ENCODE peak calls at places on chromosomes 2 and 18, in seven cellular contexts. S is NCI-H1105; Q is breast epithelium; L is stimulated activated CD4-positive, alpha-beta T cell treated with anti-CD3 and anti-CD28 coated beads, Interleukin-4, amount 100 ng/mL, for 24 hours; U is Caki2; W is GF-D8; J is lung microvascular endothelial cell. T is an unnamed sample.

GRCh38 chr2:29401994-29402393 is 286.8 kb downstream of the CLIP4 start:
- DNase-seq in S (no peak), Q (no peak), L (no peak), U (no peak), W (no peak), J (no peak), T (no peak)

GRCh38 chr2:241948901-241949735 is 79.6 kb downstream of the RTP5 start:
- DNase-seq in S (no peak), Q (no peak), L (no peak), U (no peak), W (no peak), J (no peak), T (no peak)

GRCh38 chr2:238930216-238930615 is 82.3 kb downstream of the TWIST2 start:
- DNase-seq in S (no peak), Q (no peak), L (no peak), U (no peak), W (no peak), J (no peak), T (no peak)

GRCh38 chr2:104465978-104466377 is 387.9 kb upstream of the POU3F3 start:
- DNase-seq in S (no peak), Q (no peak), L (no peak), U (no peak), W (no peak), J (no peak), T (no peak)

GRCh38 chr2:16686641-16687040 is 21.0 kb upstream of the CYRIA start:
- DNase-seq in S (no peak), Q (no peak), L (no peak), U (no peak), W (no peak), J (no peak), T (no peak)

GRCh38 chr2:164917296-164917903 is 37.9 kb downstream of the SLC38A11 start:
- DNase-seq in S (peak; percentile 21), Q (peak; percentile 58), L (no peak), U (peak; percentile 30), W (no peak), J (peak; percentile 55), T (peak; percentile 40)

GRCh38 chr2:187842978-187843847 is 289.0 kb upstream of the TFPI start:
- DNase-seq in S (peak; percentile 12), Q (no peak), L (no peak), U (peak; percentile 48), W (no peak), J (peak; percentile 73), T (no peak)

GRCh38 chr2:178997067-178997466 is 52.9 kb downstream of the CCDC141 start:
- DNase-seq in S (no peak), Q (no peak), L (no peak), U (no peak), W (no peak), J (no peak), T (no peak)

GRCh38 chr2:197285361-197285760 is 25.2 kb downstream of the ANKRD44 start:
- DNase-seq in S (no peak), Q (no peak), L (no peak), U (no peak), W (no peak), J (no peak), T (no peak)

GRCh38 chr2:171995586-171995985 is 4.2 kb upstream of the METAP1D start:
- DNase-seq in S (no peak), Q (no peak), L (no peak), U (no peak), W (no peak), J (no peak), T (no peak)

GRCh38 chr2:37912056-37912455 is 13.0 kb upstream of the RMDN2 start:
- DNase-seq in S (no peak), Q (no peak), L (no peak), U (peak; percentile 43), W (no peak), J (peak; percentile 48), T (no peak)

GRCh38 chr18:22550366-22550765 is 132.7 kb upstream of the CTAGE1 start:
- DNase-seq in S (no peak), Q (no peak), L (no peak), U (no peak), W (no peak), J (no peak), T (no peak)

GRCh38 chr2:207157727-207158126 is 8.0 kb downstream of the KLF7 start:
- DNase-seq in S (no peak), Q (no peak), L (no peak), U (no peak), W (no peak), J (no peak), T (no peak)

GRCh38 chr18:48827321-48828200 is 123.2 kb downstream of the SMAD7 start:
- DNase-seq in S (no peak), Q (no peak), L (no peak), U (no peak), W (no peak), J (peak; percentile 58), T (no peak)

GRCh38 chr2:226548706-226549105 is 250.9 kb downstream of the IRS1 start:
- DNase-seq in S (no peak), Q (no peak), L (no peak), U (no peak), W (no peak), J (no peak), T (no peak)

GRCh38 chr2:9897796-9898195 is 53.7 kb upstream of the GRHL1 start:
- DNase-seq in S (no peak), Q (no peak), L (no peak), U (no peak), W (no peak), J (no peak), T (no peak)

GRCh38 chr2:26721267-26722032 is 28.9 kb downstream of the KCNK3 start:
- DNase-seq in S (no peak), Q (no peak), L (no peak), U (peak; percentile 87), W (no peak), J (no peak), T (no peak)

GRCh38 chr18:32301361-32301760 is 111.5 kb downstream of the MEP1B start:
- DNase-seq in S (no peak), Q (no peak), L (no peak), U (no peak), W (no peak), J (no peak), T (no peak)

GRCh38 chr2:157875720-157876065 is 437 bp downstream of the ACVR1 start:
- DNase-seq in S (no peak), Q (peak; percentile 28), L (peak; percentile 52), U (no peak), W (no peak), J (peak; percentile 55), T (peak; percentile 72)

GRCh38 chr2:179861777-179862117 is 335 bp upstream of the ZNF385B start:
- DNase-seq in S (no peak), Q (no peak), L (no peak), U (peak; percentile 7), W (no peak), J (no peak), T (no peak)

GRCh38 chr2:64311191-64311910 is 142.6 kb upstream of the LGALSL start:
- DNase-seq in S (no peak), Q (peak; percentile 85), L (no peak), U (no peak), W (no peak), J (no peak), T (no peak)

GRCh38 chr18:68843467-68844089 is 45.7 kb downstream of the CCDC102B start:
- DNase-seq in S (no peak), Q (no peak), L (no peak), U (no peak), W (no peak), J (peak; percentile 20), T (no peak)

GRCh38 chr2:165371356-165371755 is 98.1 kb upstream of the CSRNP3 start:
- DNase-seq in S (peak; percentile 83), Q (no peak), L (no peak), U (no peak), W (no peak), J (no peak), T (no peak)

GRCh38 chr2:234130734-234131133 is 80.2 kb downstream of the SPP2 start:
- DNase-seq in S (no peak), Q (no peak), L (no peak), U (no peak), W (no peak), J (no peak), T (no peak)

T was measured in Right ventricle myocardium superior.